ENCODE peak calls at places on chromosomes 16 and 17, in nine cellular contexts. V is right atrium auricular region, H is tibial artery, Z is uterus, G is fibroblast of lung, T is adrenal gland, I is kidney epithelial cell, Y is heart left ventricle, R is esophagus squamous epithelium. K is an unnamed sample. For H3K36me3, the result is how much of the 10 kb centered on the place peaks cover.

GRCh38 chr16:80619824-80620223 is 79.0 kb downstream of the DYNLRB2 start:
- DNase-seq in V (no peak), H (no peak), Z (no peak), G (no peak), T (no peak), I (no peak), Y (no peak), R (no peak), K (no peak)

GRCh38 chr16:35730251-35730650 is 2270.8 kb downstream of the TP53TG3F start:
- DNase-seq in V (no peak), H (no peak), Z (no peak), G (no peak), T (no peak), I (no peak), Y (no peak), R (no peak), K (no peak)

GRCh38 chr17:31174215-31174614 is 79.4 kb downstream of the NF1 start:
- DNase-seq in V (no peak), H (no peak), Z (no peak), G (no peak), T (no peak), I (no peak), Y (no peak), R (no peak), K (no peak)

GRCh38 chr16:54928421-54929089 is 2.1 kb upstream of the IRX5 start:
- DNase-seq in V (no peak), H (peak), Z (peak), G (no peak), T (peak), I (no peak), Y (peak), R (no peak), K (peak)

GRCh38 chr17:8856869-8857575 is 10.5 kb downstream of the PIK3R6 start:
- DNase-seq in V (no peak), H (peak), Z (no peak), G (no peak), T (no peak), I (no peak), Y (no peak), R (no peak), K (no peak)

GRCh38 chr17:44952946-44953475 is 5.4 kb upstream of the KIF18B start:
- DNase-seq in V (no peak), H (peak), Z (no peak), G (no peak), T (no peak), I (no peak), Y (no peak), R (no peak), K (no peak)

GRCh38 chr17:1989135-1989534 is 36.0 kb downstream of the RTN4RL1 start:
- DNase-seq in V (peak), H (peak), Z (peak), G (peak), T (peak), I (no peak), Y (no peak), R (no peak), K (no peak)

GRCh38 chr16:57299009-57299718 is 14.7 kb upstream of the PLLP start:
- DNase-seq in V (no peak), H (peak), Z (peak), G (no peak), T (no peak), I (peak), Y (no peak), R (no peak), K (no peak)

GRCh38 chr17:59601130-59601529 is 18.6 kb upstream of the CLTC start:
- DNase-seq in V (no peak), H (no peak), Z (no peak), G (no peak), T (no peak), I (no peak), Y (no peak), R (no peak), K (no peak)

GRCh38 chr17:77831497-77832179 is 126.9 kb upstream of the TNRC6C start:
- DNase-seq in V (peak), H (peak), Z (no peak), G (peak), T (no peak), I (peak), Y (no peak), R (no peak), K (peak)

GRCh38 chr17:2089021-2089422 is 34.1 kb downstream of the HIC1 start:
- DNase-seq in V (no peak), H (no peak), Z (peak), G (peak), T (no peak), I (no peak), Y (peak), R (no peak), K (no peak)

GRCh38 chr16:11121909-11122692 is 133.9 kb downstream of the SOCS1 start:
- DNase-seq in V (no peak), H (peak), Z (no peak), G (no peak), T (no peak), I (no peak), Y (no peak), R (no peak), K (no peak)

DNA sequence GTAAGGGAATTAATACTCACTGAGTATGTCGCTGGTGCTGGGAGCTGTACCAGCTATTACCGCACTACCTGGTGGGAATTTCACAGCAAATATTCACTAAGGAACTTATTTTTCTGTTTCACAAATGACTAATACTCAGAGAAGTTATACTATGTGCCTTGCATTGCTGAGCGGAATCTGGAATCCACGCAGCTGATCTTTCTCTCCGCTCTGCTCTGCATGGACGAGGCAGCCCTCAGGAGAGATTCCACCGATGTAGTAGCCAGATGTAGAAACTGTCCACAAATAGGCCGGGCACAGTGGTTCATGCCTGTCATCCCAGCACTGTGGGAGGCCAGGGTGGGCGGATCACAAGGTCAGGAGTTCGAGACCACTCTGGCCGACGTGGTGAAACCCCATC is 17.1 kb downstream of the NME3 start:
- DNase-seq in V (no peak), H (no peak), Z (no peak), G (no peak), T (no peak), I (no peak), Y (no peak), R (no peak), K (no peak)
- H3K36me3 ChIP-seq in V (half or more), H (under half), Z (under half), G (under half), T (under half), I (under half), Y (half or more), R (under half), K (half or more)

GRCh38 chr17:7294614-7295153 is at the start of gene YBX2:
- DNase-seq in V (no peak), H (no peak), Z (no peak), G (no peak), T (peak), I (no peak), Y (peak), R (no peak), K (peak)
- H3K4me3 ChIP-seq in V (peak), H (peak), Z (no peak), G (peak), T (no peak), I (peak), Y (peak), R (peak), K (peak)

GRCh38 chr16:29192329-29193247 is 207.7 kb downstream of the LAT start:
- DNase-seq in V (peak), H (peak), Z (peak), G (no peak), T (no peak), I (no peak), Y (peak), R (no peak), K (no peak)
- TF ChIP-seq CTCF in V (no peak), H (no peak), Z (no peak), G (no peak), T (no peak), I (peak), Y (no peak), R (no peak), K (no peak)

GRCh38 chr16:74460542-74460941 is 39.3 kb upstream of the CLEC18B start:
- DNase-seq in V (no peak), H (no peak), Z (no peak), G (no peak), T (no peak), I (no peak), Y (no peak), R (no peak), K (no peak)

GRCh38 chr16:74455213-74455612 is 33.9 kb upstream of the CLEC18B start:
- DNase-seq in V (no peak), H (no peak), Z (no peak), G (peak), T (no peak), I (no peak), Y (no peak), R (no peak), K (no peak)

GRCh38 chr16:74455619-74456289 is 34.5 kb upstream of the CLEC18B start:
- DNase-seq in V (no peak), H (no peak), Z (no peak), G (peak), T (no peak), I (no peak), Y (no peak), R (no peak), K (no peak)

GRCh38 chr16:74451951-74452758 is 30.9 kb upstream of the CLEC18B start:
- DNase-seq in V (no peak), H (no peak), Z (no peak), G (no peak), T (no peak), I (peak), Y (no peak), R (no peak), K (no peak)

DNA sequence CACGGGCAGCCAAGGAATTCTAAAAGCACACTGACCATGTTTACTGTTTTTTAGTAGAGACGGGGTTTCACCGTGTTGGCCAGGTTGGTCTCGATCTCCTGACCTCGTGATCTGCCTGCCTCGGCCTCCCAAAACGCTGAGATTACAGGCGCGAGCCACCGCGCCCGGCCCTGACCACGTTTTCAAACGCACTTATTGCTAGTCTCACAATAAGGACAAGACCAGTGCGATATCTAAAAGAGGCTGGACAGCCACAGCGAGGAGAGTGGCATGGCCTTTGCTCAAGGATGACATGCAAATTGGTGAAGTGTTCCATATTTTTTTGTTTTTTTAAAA is 35.0 kb upstream of the CLEC18B start:
- DNase-seq in V (no peak), H (no peak), Z (no peak), G (no peak), T (no peak), I (no peak), Y (no peak), R (no peak), K (no peak)
- H3K36me3 ChIP-seq in V (half or more), H (half or more), Z (under half), G (under half), T (under half), I (under half), Y (half or more), R (under half), K (half or more)

GRCh38 chr16:85372627-85373372 is 240.3 kb upstream of the GSE1 start:
- DNase-seq in V (peak), H (peak), Z (no peak), G (peak), T (peak), I (no peak), Y (no peak), R (no peak), K (no peak)

GRCh38 chr16:85370543-85370880 is 242.6 kb upstream of the GSE1 start:
- DNase-seq in V (no peak), H (no peak), Z (no peak), G (no peak), T (no peak), I (no peak), Y (no peak), R (no peak), K (no peak)

GRCh38 chr16:85373741-85374570 is 239.2 kb upstream of the GSE1 start:
- DNase-seq in V (no peak), H (no peak), Z (no peak), G (no peak), T (no peak), I (no peak), Y (no peak), R (no peak), K (no peak)

GRCh38 chr16:85370881-85371651 is 242.1 kb upstream of the GSE1 start:
- DNase-seq in V (peak), H (peak), Z (no peak), G (peak), T (peak), I (no peak), Y (no peak), R (no peak), K (no peak)

DNA sequence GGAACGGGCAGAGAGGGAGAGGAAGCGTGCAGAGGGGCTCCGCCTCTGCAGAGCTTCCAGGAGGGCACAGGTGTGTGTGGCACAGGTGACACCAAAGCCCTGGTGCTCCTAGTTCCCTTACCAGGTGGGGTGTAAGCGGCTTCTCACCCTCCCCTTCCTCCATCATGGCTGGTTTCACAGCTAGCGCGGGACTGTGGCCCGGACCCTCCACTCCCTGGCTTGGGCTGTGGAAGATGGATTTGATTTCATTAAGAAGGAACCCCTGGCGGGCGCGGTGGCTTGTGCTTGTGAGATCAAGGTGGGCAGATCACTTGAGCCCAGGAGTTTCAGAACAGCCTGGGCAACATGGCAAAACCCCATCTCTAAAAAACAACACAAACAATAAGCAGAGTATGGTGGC is 241.2 kb upstream of the GSE1 start:
- DNase-seq in V (no peak), H (no peak), Z (no peak), G (no peak), T (no peak), I (no peak), Y (no peak), R (no peak), K (no peak)
- H3K4me3 ChIP-seq in V (no peak), H (peak), Z (no peak), G (no peak), T (no peak), I (no peak), Y (no peak), R (peak), K (no peak)

DNA sequence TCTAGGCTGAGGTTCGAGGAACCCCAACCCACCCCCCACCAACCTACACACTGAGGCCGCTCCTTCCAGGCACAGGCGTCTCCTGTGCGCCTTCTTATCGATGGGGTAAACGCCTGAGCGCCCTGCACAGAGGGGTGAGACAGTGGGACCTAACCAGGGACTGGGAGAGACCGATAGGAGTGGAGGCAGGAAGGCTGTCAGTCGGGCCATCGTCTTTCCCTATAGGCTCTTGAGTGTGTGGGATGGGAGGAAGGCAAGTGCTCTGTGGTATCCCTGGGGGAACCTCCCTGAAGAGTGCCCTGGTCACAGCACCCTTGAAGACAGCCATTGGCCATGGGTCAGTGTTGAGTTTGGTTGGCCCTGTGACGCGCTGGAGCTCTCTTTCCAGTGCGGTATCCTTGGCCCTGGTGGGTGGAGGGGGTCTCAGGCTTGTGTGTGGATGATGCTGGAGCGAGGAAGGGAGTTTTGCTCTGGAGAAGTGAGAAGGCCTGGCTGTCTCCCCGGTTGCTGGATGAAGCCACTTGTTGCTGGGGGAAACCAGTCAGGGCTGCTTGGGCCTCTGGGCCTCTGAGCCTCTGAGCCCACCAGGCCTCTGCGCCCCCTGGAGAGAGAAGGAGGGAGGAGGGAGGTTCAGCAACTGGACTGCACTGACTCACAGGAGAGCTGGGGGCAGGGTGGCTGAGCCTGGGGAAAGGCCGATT is 1.7 kb downstream of the GPRC5C start:
- DNase-seq in V (no peak), H (peak), Z (no peak), G (no peak), T (no peak), I (no peak), Y (no peak), R (no peak), K (no peak)
- TF ChIP-seq CTCF in V (no peak), H (peak), Z (no peak), G (no peak), T (no peak), I (peak), Y (no peak), R (no peak), K (no peak)

GRCh38 chr17:54947396-54947795 is 21.1 kb downstream of the COX11 start:
- DNase-seq in V (no peak), H (no peak), Z (no peak), G (no peak), T (no peak), I (no peak), Y (no peak), R (no peak), K (no peak)

GRCh38 chr17:54956802-54957201 is 11.7 kb downstream of the COX11 start:
- DNase-seq in V (no peak), H (no peak), Z (no peak), G (no peak), T (no peak), I (no peak), Y (no peak), R (no peak), K (no peak)

GRCh38 chr17:54950116-54950515 is 18.3 kb downstream of the COX11 start:
- DNase-seq in V (no peak), H (no peak), Z (no peak), G (no peak), T (no peak), I (no peak), Y (no peak), R (no peak), K (no peak)

GRCh38 chr17:54948380-54948779 is 20.1 kb downstream of the COX11 start:
- DNase-seq in V (no peak), H (no peak), Z (no peak), G (peak), T (no peak), I (peak), Y (no peak), R (no peak), K (no peak)

DNA sequence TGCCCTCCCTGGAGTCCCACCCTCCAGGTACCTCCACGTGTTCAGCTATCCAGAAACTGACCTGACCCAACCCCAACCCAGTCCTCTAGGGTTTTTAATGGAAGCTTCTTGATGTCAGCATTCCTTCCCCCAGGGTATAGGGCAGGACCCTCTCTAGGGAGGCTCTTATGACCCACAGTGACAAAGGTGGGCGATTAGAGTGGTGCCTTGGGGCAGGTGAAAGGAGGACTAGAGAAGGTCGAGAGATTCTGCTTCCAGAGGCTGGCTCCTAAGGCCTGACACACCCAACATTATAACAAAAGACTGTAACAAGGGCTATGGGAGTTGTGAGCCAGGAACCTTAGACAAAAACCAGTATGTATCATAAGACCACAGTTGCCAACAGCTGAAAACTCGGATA is 17.2 kb downstream of the COX11 start:
- DNase-seq in V (no peak), H (no peak), Z (no peak), G (no peak), T (no peak), I (no peak), Y (no peak), R (no peak), K (no peak)
- H3K36me3 ChIP-seq in V (under half), H (under half), Z (under half), G (under half), T (under half), I (under half), Y (under half), R (under half), K (under half)